ENCODE peak calls at places on chromosomes 2 and 18, in eight cellular contexts. N, U, S, M, C, D, V and H are unnamed samples.

GRCh38 chr18:59180150-59180845 is 39.7 kb upstream of the GRP start:
- DNase-seq in N (no peak), U (no peak), S (no peak), M (no peak), C (peak), D (no peak), V (no peak), H (no peak)

GRCh38 chr2:104468846-104469245 is 385.1 kb upstream of the POU3F3 start:
- DNase-seq in N (no peak), U (no peak), S (no peak), M (no peak), C (no peak), D (no peak), V (no peak), H (no peak)

GRCh38 chr2:215059724-215060123 is 78.7 kb downstream of the ABCA12 start:
- DNase-seq in N (no peak), U (no peak), S (no peak), M (no peak), C (peak), D (no peak), V (no peak), H (no peak)

GRCh38 chr2:94759211-94759610 is 112.0 kb upstream of the TEKT4 start:
- DNase-seq in N (no peak), U (no peak), S (no peak), M (no peak), C (no peak), D (no peak), V (peak), H (no peak)

GRCh38 chr2:112803691-112804521 is 19.6 kb upstream of the IL1A start:
- DNase-seq in N (no peak), U (peak), S (no peak), M (no peak), C (peak), D (no peak), V (peak), H (no peak)

GRCh38 chr2:19769513-19769912 is 132.3 kb downstream of the TTC32 start:
- DNase-seq in N (no peak), U (no peak), S (no peak), M (no peak), C (peak), D (no peak), V (no peak), H (no peak)

GRCh38 chr2:210190345-210190744 is 19.1 kb upstream of the KANSL1L start:
- DNase-seq in N (no peak), U (no peak), S (no peak), M (no peak), C (no peak), D (no peak), V (peak), H (no peak)

GRCh38 chr18:12839526-12840196 is 44.4 kb downstream of the PTPN2 start:
- DNase-seq in N (no peak), U (peak), S (no peak), M (peak), C (peak), D (no peak), V (no peak), H (no peak)

GRCh38 chr2:29802976-29803375 is 118.4 kb downstream of the ALK start:
- DNase-seq in N (no peak), U (no peak), S (no peak), M (no peak), C (peak), D (no peak), V (no peak), H (no peak)

GRCh38 chr18:52979888-52980287 is 639.9 kb downstream of the DCC start:
- DNase-seq in N (no peak), U (no peak), S (peak), M (no peak), C (no peak), D (no peak), V (no peak), H (no peak)

GRCh38 chr2:73582364-73582763 is 59.9 kb downstream of the NAT8 start:
- DNase-seq in N (no peak), U (no peak), S (no peak), M (no peak), C (no peak), D (no peak), V (no peak), H (no peak)

GRCh38 chr2:217731805-217732204 is 271.0 kb downstream of the TNS1 start:
- DNase-seq in N (no peak), U (no peak), S (no peak), M (no peak), C (no peak), D (no peak), V (no peak), H (no peak)

GRCh38 chr18:63208676-63209075 is 110.9 kb downstream of the BCL2 start:
- DNase-seq in N (no peak), U (no peak), S (no peak), M (no peak), C (no peak), D (no peak), V (no peak), H (no peak)

GRCh38 chr2:142234701-142235100 is 103.9 kb upstream of the LRP1B start:
- DNase-seq in N (no peak), U (no peak), S (no peak), M (no peak), C (no peak), D (no peak), V (no peak), H (no peak)

GRCh38 chr2:216857131-216857550 is 2.7 kb downstream of the TNP1 start:
- DNase-seq in N (no peak), U (peak), S (peak), M (no peak), C (peak), D (no peak), V (no peak), H (no peak)

GRCh38 chr2:40955042-40955441 is 503.2 kb upstream of the SLC8A1 start:
- DNase-seq in N (no peak), U (no peak), S (no peak), M (no peak), C (no peak), D (no peak), V (no peak), H (no peak)

GRCh38 chr2:29238497-29238896 is 123.3 kb downstream of the CLIP4 start:
- DNase-seq in N (no peak), U (peak), S (peak), M (no peak), C (peak), D (no peak), V (peak), H (no peak)

GRCh38 chr2:160334028-160334729 is 134.1 kb upstream of the ITGB6 start:
- DNase-seq in N (no peak), U (no peak), S (no peak), M (no peak), C (peak), D (no peak), V (no peak), H (no peak)

GRCh38 chr18:3219621-3220335 is at the start of gene MYOM1:
- DNase-seq in N (no peak), U (no peak), S (peak), M (no peak), C (no peak), D (no peak), V (no peak), H (no peak)

GRCh38 chr2:26898480-26899058 is 50.6 kb downstream of the DPYSL5 start:
- DNase-seq in N (no peak), U (peak), S (no peak), M (no peak), C (no peak), D (no peak), V (no peak), H (no peak)

GRCh38 chr2:10285191-10285577 is 17.5 kb upstream of the HPCAL1 start:
- DNase-seq in N (no peak), U (no peak), S (no peak), M (no peak), C (no peak), D (no peak), V (no peak), H (no peak)

GRCh38 chr2:199488772-199489400 is 31.1 kb upstream of the SATB2 start:
- DNase-seq in N (no peak), U (peak), S (peak), M (peak), C (peak), D (no peak), V (peak), H (peak)

GRCh38 chr2:204274991-204275390 is 270.3 kb upstream of the PARD3B start:
- DNase-seq in N (no peak), U (no peak), S (no peak), M (no peak), C (no peak), D (peak), V (no peak), H (no peak)

GRCh38 chr2:154375625-154376020 is 322.9 kb upstream of the KCNJ3 start:
- DNase-seq in N (no peak), U (peak), S (peak), M (peak), C (peak), D (no peak), V (peak), H (peak)